ENCODE peak calls at places on chromosome 17, in four cellular contexts. A is K562, R is HepG2, S is GM12878. K is an unnamed sample.

GRCh38 chr17:16463341-16464000 is 28.5 kb downstream of the LRRC75A start:
- DNase-seq in S (no peak), A (no peak), R (no peak), K (no peak)

GRCh38 chr17:55144518-55144917 is 120.2 kb upstream of the HLF start:
- DNase-seq in R (no peak), A (no peak), S (no peak), K (no peak)

GRCh38 chr17:29069526-29070041 is 26.6 kb downstream of the PIPOX start:
- DNase-seq in R (no peak), S (no peak), A (peak), K (no peak)

GRCh38 chr17:58242171-58242784 is 3.9 kb downstream of the LPO start:
- DNase-seq in A (no peak), R (no peak), S (no peak), K (no peak)

GRCh38 chr17:66275651-66276050 is 26.8 kb upstream of the PRKCA start:
- DNase-seq in A (no peak), S (no peak), R (peak), K (no peak)

GRCh38 chr17:27620721-27621120 is 10.3 kb upstream of the LGALS9 start:
- DNase-seq in A (no peak), S (no peak), R (no peak), K (no peak)

GRCh38 chr17:18070861-18071340 is 16.8 kb upstream of the DRG2 start:
- DNase-seq in A (peak), R (no peak), S (no peak), K (peak)

GRCh38 chr17:66432996-66433556 is 130.7 kb downstream of the PRKCA start:
- DNase-seq in A (no peak), R (no peak), S (no peak), K (no peak)

GRCh38 chr17:68602267-68602644 is 1.1 kb upstream of the FAM20A start:
- DNase-seq in S (no peak), A (no peak), R (no peak), K (no peak)

GRCh38 chr17:42394838-42395237 is 6.6 kb upstream of the STAT3 start:
- DNase-seq in A (no peak), S (no peak), R (no peak), K (no peak)

GRCh38 chr17:43418441-43419374 is 19.9 kb downstream of the ARL4D start:
- DNase-seq in S (no peak), A (peak), R (peak), K (peak)

GRCh38 chr17:29109477-29110371 is 66.8 kb downstream of the PIPOX start:
- DNase-seq in S (no peak), A (no peak), R (no peak), K (no peak)

GRCh38 chr17:8621585-8621984 is 8.9 kb downstream of the MYH10 start:
- DNase-seq in R (no peak), A (peak), S (no peak), K (no peak)

GRCh38 chr17:39400547-39401411 is 647 bp downstream of the FBXL20 start:
- DNase-seq in R (no peak), S (no peak), A (no peak), K (no peak)

GRCh38 chr17:43832168-43832975 is 574 bp downstream of the MPP3 start:
- DNase-seq in R (peak), A (peak), S (no peak), K (peak)

GRCh38 chr17:81710514-81711308 is 1.4 kb upstream of the SLC25A10 start:
- DNase-seq in S (no peak), R (peak), A (no peak), K (no peak)

DNA sequence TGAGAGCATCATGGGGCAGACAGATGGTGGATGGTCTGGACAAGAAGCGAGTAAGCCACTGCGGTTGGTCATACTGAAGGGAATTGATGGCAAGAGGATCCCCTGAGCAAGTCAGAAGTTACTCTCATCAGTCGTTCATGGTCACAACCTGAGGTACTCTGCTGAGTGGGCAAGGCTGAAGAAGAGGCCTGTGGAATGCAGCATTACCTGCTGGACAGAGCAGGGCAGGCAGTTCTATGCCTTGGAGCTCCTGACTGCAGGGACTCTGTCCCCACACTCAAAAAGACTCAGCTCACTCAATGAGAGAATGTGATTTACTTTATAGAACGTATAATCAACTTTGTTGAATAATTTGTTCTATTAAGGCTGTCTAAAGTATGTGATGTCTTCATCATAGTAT is 28.4 kb downstream of the ALDH3A2 start:
- DNase-seq in R (no peak), A (no peak), S (no peak), K (no peak)
- TF ChIP-seq FOXK2 in R (no peak), A (no peak), S (no peak), K (no peak)

DNA sequence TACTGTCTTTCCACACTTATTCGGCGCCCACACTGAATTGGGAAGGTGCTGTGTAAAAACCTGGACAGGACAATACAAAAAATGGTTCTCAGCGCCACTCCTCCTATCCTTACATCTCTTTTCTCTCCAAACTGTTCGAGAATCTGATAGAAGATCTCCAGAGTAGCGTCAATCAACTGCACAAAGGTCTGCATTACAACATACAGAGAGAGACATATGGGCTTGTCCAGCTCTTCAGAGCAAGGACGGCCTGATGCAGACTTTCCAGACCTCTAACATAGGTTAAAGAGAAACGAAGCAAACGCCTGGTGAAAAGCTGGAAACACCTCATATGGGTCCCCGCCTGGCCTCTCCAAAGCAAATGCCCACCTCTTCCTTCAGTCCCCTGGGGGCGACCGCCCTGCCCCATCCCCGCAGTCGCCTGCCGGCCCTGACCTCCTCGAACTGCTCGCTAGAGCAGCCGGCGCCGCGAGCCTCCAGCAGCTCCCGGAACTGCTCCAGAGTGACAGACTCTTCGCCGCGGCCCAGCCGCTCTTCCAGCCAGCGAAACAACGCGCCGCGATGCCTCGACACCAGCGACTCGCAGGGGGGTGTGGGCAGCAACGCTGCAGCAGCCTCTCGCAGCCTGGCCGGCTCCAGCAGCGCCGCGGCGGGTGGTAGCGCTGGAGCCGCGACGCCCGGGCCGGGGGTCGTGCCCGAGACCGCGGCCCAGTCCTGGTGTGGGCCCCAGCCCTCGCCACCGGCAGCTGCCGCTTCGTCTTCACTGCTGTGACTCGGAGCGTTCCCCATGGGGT is 526 bp downstream of the ZZEF1 start:
- DNase-seq in S (no peak), A (no peak), R (peak), K (peak)
- TF ChIP-seq FOXK2 in S (no peak), A (no peak), R (no peak), K (no peak)

DNA sequence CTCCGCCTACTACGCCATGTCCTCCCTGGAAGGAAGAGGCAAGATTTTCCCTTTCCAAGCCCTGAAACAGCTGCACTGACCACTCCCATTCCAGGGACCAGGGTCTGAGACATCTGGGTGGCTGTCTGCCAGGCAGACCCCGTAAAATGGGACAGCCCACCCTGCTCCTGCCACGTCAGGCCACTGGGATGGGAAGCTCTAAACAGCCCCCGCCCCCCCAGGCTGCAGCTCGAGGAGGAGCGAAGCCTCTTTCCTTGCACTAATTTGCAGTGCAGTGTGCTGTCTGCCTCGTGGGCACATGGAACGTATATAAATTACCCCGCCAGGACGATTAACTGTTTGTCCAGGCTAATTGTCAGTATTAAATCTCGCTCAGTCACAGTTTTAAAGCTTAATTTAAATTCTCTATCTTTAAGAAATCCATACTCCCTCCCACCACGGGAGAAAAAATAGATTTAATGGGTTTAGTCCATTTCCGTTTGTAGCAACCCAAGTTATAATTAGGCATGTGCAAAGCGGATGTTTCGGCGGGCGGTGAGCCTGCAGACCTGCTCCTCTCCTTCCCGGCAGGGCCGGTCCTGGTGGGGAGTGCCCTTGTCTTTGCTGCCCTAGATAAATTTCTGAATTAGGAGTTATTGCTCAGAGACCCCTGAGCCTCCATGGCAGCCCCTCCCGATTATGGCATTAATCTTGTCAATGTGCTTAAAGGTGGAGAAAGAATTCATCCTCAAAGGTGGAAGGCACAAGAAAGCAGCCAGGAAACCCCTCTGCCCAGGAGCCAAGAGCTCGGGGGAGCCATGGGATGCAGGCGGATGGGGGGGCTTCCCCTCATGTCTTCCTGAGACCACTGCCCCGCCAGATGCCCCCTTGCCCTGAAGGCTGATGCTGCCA is 268.0 kb upstream of the TNRC6C start:
- DNase-seq in R (no peak), A (no peak), S (no peak), K (no peak)
- TF ChIP-seq FOXK2 in R (no peak), A (no peak), S (no peak), K (no peak)

GRCh38 chr17:48254896-48255295 is 147.3 kb downstream of the SNX11 start:
- DNase-seq in A (peak), R (no peak), S (no peak), K (no peak)

GRCh38 chr17:48261297-48261880 is 153.8 kb downstream of the SNX11 start:
- DNase-seq in R (peak), A (peak), S (no peak), K (peak)

GRCh38 chr17:48262982-48263586 is 155.5 kb downstream of the SNX11 start:
- DNase-seq in A (peak), R (no peak), S (no peak), K (no peak)

GRCh38 chr17:48258317-48258716 is 150.8 kb downstream of the SNX11 start:
- DNase-seq in S (no peak), R (no peak), A (peak), K (no peak)

DNA sequence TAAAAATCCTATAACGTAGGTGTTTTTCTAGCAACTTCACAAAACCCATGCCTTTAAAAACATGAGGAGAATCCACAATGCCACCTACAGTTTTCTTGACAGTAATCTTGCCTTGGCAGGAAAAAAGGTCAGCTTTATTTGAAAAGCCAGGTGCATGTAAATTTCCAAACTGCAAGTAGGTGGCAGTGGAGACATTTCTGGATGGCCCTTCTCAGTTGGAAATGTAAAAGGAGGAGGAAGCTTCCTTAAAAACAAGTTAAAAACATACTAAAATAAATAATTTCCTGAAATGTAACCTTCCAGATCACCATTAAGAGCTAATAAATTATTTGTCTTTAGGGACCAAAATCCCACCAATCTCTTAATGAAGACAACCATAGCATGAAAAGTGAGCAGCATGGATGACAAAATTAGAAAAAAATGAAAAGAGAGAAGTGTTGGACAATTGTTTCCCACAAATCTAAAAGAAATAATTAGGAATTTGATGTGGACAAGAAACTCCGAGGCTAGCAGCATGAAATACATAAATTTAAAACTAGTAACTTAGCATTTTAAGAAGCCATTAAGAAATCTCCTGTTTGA is 152.2 kb downstream of the SNX11 start:
- DNase-seq in R (no peak), A (peak), S (no peak), K (no peak)
- TF ChIP-seq FOXK2 in R (no peak), A (no peak), S (no peak), K (no peak)

GRCh38 chr17:79733692-79734070 is 2.9 kb downstream of the ENPP7 start:
- DNase-seq in A (no peak), S (no peak), R (no peak), K (no peak)
- TF ChIP-seq FOXK2 in A (no peak), S (no peak), R (no peak), K (no peak)

DNA sequence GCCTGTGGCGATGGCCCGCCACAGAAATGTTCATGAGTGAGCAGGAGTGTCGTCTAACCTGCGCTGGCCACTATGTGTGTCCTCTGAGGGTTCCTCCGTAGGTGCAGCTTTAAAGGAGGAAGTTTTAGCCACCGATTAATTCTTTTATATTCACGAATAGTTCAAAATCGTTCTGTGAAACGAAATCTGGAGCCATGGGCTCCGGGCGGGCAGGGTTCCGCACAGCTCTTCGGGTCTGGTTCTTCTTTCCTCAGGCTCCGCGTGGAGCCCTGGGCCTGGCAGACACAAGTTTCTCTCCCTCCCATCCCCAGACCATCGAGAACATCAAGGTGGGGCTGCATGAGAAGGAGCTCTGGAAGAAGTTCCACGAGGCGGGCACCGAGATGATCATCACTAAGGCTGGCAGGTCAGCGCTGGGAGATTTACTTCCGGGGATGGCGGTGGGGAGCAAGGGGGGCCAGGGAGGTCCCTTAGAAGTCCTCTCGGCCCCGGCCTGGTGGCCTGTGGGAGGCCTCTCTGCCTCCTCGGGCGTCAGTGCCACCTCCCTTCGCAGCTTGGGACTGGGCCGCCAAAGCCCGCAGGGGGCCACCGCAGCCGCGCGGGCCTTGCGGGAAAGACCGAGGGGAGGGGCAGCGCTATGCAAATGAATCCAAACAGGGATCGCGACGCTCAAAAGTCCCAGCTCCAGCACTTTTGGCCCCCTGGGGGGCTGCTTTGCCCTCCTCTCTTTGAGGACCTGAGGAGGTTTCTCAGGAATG is 5.2 kb downstream of the TBX4 start:
- DNase-seq in A (no peak), S (no peak), R (no peak), K (no peak)
- TF ChIP-seq FOXK2 in A (no peak), S (no peak), R (no peak), K (no peak)

DNA sequence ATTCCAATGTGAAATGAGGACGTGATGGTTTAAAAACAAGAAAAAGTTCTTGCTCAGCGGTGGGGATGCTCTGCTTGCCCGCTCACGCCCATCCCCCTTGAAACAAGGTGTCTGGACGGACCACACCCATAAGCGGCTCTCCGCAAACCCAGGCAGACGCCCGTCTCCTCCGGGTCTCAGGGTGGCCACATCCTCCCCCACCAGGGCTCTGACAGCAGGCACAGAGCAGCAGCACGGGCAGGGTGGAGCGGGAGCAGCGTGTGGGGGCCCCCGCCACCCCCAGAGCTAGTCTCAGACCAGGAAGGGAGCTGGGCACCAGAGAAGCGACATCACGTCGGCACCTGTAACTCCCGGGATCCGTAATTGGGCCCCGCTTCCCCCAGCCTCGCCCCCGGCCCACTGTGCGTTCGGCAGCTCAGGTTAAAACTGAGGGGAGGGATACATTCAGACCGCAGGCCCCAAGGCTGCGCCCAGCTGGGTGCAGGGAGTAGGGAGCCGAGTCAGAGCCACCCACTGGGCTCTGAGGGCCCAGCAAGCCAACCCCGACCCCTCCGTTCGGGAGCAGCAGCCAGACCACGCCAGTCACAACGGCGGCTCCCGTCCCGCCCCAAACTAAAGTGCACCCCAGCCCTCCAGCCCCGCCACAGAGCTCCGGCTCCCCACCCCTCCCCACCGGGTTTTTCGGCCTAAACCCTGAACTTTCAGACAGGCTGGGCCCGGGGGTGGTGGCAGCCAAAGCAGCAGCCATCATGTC is 22.0 kb downstream of the CLUH start:
- DNase-seq in A (peak), R (no peak), S (no peak), K (peak)
- TF ChIP-seq FOXK2 in A (no peak), R (no peak), S (no peak), K (no peak)

DNA sequence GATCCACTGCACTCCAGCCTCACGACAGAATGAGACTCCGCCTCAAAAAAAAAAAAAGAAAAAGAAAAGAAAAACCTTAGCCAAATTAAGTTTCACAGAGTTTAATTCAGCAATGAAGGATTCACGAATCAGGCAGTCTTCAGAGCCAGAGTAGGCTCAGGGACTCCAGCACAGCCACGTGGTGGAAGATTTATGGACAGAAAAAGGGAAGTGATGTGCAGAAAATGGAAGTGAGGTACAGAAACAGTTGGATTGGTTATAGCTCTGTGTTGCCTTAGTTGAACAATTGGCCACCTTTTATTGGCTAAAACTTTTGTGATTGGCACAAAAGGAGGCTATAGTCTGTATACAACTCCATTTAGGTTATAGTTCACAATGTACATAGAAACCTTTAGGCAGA is 256.6 kb downstream of the HS3ST3B1 start:
- DNase-seq in R (no peak), A (no peak), S (no peak), K (no peak)
- TF ChIP-seq FOXK2 in R (no peak), A (no peak), S (no peak), K (no peak)

GRCh38 chr17:76437467-76438402 is 15.2 kb downstream of the UBE2O start:
- DNase-seq in R (peak), S (no peak), A (no peak), K (no peak)
- TF ChIP-seq FOXK2 in R (no peak), S (no peak), A (no peak), K (no peak)